ENCODE peak calls at places on chromosomes 6 and 20, in five cellular contexts. O, M, Z, K and R are unnamed samples.

GRCh38 chr6:13048113-13048512 is 280.2 kb downstream of the TBC1D7 start:
- DNase-seq in M (no peak), K (no peak), O (no peak), Z (no peak), R (no peak)

GRCh38 chr20:46123482-46124245 is 5.5 kb downstream of the CD40 start:
- DNase-seq in M (no peak), Z (no peak), K (no peak), O (no peak), R (no peak)

GRCh38 chr6:6614096-6614964 is 25.8 kb downstream of the LY86 start:
- DNase-seq in O (no peak), M (no peak), Z (no peak), K (no peak), R (no peak)

GRCh38 chr6:168201383-168201782 is 118.2 kb downstream of the DACT2 start:
- DNase-seq in O (no peak), Z (no peak), M (no peak), K (no peak), R (no peak)

GRCh38 chr6:30690403-30691207 is at the start of gene NRM:
- DNase-seq in K (peak), M (peak), Z (peak), O (peak), R (peak)

GRCh38 chr6:96853083-96853482 is 15.8 kb upstream of the GPR63 start:
- DNase-seq in M (no peak), K (no peak), Z (no peak), O (no peak), R (no peak)

GRCh38 chr20:45345104-45345936 is 2.9 kb downstream of the SDC4 start:
- DNase-seq in K (no peak), O (peak), Z (no peak), M (no peak), R (no peak)

GRCh38 chr6:68094070-68094469 is 541.0 kb upstream of the ADGRB3 start:
- DNase-seq in K (no peak), O (no peak), M (no peak), Z (no peak), R (no peak)

GRCh38 chr6:154410619-154411044 is 54.0 kb upstream of the IPCEF1 start:
- DNase-seq in M (no peak), K (peak), O (no peak), Z (no peak), R (peak)

GRCh38 chr6:133512410-133513016 is 271.4 kb downstream of the EYA4 start:
- DNase-seq in Z (peak), M (no peak), O (peak), K (no peak), R (peak)

GRCh38 chr6:158536891-158537798 is 22.7 kb upstream of the TMEM181 start:
- DNase-seq in O (no peak), K (peak), Z (peak), M (no peak), R (no peak)

GRCh38 chr20:50230184-50230583 is 39.6 kb downstream of the CEBPB start:
- DNase-seq in Z (no peak), K (no peak), O (no peak), M (no peak), R (no peak)

GRCh38 chr6:22825210-22825609 is 255.8 kb downstream of the HDGFL1 start:
- DNase-seq in Z (no peak), M (no peak), O (no peak), K (no peak), R (no peak)

GRCh38 chr6:158005626-158006180 is 24.0 kb downstream of the SYNJ2 start:
- DNase-seq in Z (no peak), K (no peak), O (no peak), M (no peak), R (no peak)

GRCh38 chr20:64050261-64051032 is 1.0 kb upstream of the SOX18 start:
- DNase-seq in M (no peak), Z (no peak), O (no peak), K (peak), R (no peak)

GRCh38 chr6:34246563-34247391 is 2.0 kb downstream of the SMIM29 start:
- DNase-seq in Z (peak), K (peak), O (no peak), M (no peak), R (peak)

GRCh38 chr6:53539561-53539960 is 5.3 kb downstream of the GCLC start:
- DNase-seq in K (no peak), O (no peak), Z (no peak), M (no peak), R (no peak)

GRCh38 chr6:97697450-97697849 is 414.4 kb upstream of the MMS22L start:
- DNase-seq in Z (no peak), M (no peak), K (no peak), O (no peak), R (no peak)

GRCh38 chr20:18712116-18712515 is 101.5 kb upstream of the SCP2D1 start:
- DNase-seq in O (no peak), Z (no peak), K (no peak), M (no peak), R (no peak)

GRCh38 chr6:4861564-4861963 is 85.4 kb downstream of the CDYL start:
- DNase-seq in M (no peak), Z (no peak), K (no peak), O (no peak), R (no peak)

GRCh38 chr20:33685328-33686007 is 717 bp downstream of the E2F1 start:
- DNase-seq in K (no peak), M (no peak), O (no peak), Z (no peak), R (no peak)

GRCh38 chr6:139536751-139537617 is 162.5 kb upstream of the CITED2 start:
- DNase-seq in O (peak), M (no peak), Z (no peak), K (no peak), R (no peak)

GRCh38 chr6:29142349-29142748 is 28.4 kb upstream of the OR2J2 start:
- DNase-seq in K (no peak), O (no peak), Z (no peak), M (no peak), R (no peak)

GRCh38 chr6:169575365-169575764 is 126.5 kb downstream of the WDR27 start:
- DNase-seq in Z (no peak), M (no peak), K (no peak), O (no peak), R (no peak)

GRCh38 chr6:144993870-144994269 is 708.7 kb downstream of the UTRN start:
- DNase-seq in K (no peak), Z (no peak), M (no peak), O (no peak), R (no peak)

GRCh38 chr6:9539231-9539755 is 875.6 kb downstream of the TFAP2A start:
- DNase-seq in Z (no peak), O (no peak), K (no peak), M (no peak), R (no peak)

GRCh38 chr6:1436334-1437306 is 47.2 kb downstream of the FOXF2 start:
- DNase-seq in Z (peak), M (no peak), K (peak), O (peak), R (peak)